ENCODE peak calls at places on chromosomes 6 and 20, in eight cellular contexts. G, U, A, P, T, J, X and L are unnamed samples.

GRCh38 chr6:79570802-79571367 is 33.7 kb upstream of the LCA5 start:
- DNase-seq in G (no peak), U (no peak), A (no peak), P (no peak), T (peak), J (no peak), X (peak), L (peak)

GRCh38 chr20:45890077-45890996 is 671 bp downstream of the NEURL2 start:
- DNase-seq in G (peak), U (no peak), A (peak), P (peak), T (no peak), J (peak), X (peak), L (peak)

GRCh38 chr6:100999034-100999597 is 118.0 kb upstream of the ASCC3 start:
- DNase-seq in G (no peak), U (no peak), A (no peak), P (no peak), T (no peak), J (no peak), X (no peak), L (no peak)

GRCh38 chr6:38470548-38470947 is 169.2 kb downstream of the BTBD9 start:
- DNase-seq in G (no peak), U (no peak), A (no peak), P (no peak), T (no peak), J (no peak), X (no peak), L (no peak)

GRCh38 chr6:125316621-125317020 is 14.9 kb upstream of the HDDC2 start:
- DNase-seq in G (peak), U (no peak), A (no peak), P (no peak), T (no peak), J (peak), X (no peak), L (no peak)

GRCh38 chr6:125217369-125217768 is 63.8 kb downstream of the TPD52L1 start:
- DNase-seq in G (no peak), U (no peak), A (no peak), P (no peak), T (no peak), J (no peak), X (no peak), L (no peak)

GRCh38 chr20:46894579-46894958 is at the start of gene EYA2:
- DNase-seq in G (no peak), U (no peak), A (no peak), P (no peak), T (no peak), J (peak), X (peak), L (peak)

GRCh38 chr6:142874676-142875075 is 70.3 kb downstream of the HIVEP2 start:
- DNase-seq in G (no peak), U (no peak), A (no peak), P (no peak), T (no peak), J (no peak), X (no peak), L (no peak)

GRCh38 chr20:49510562-49511117 is 28.2 kb upstream of the KCNB1 start:
- DNase-seq in G (no peak), U (no peak), A (no peak), P (no peak), T (no peak), J (no peak), X (peak), L (peak)

GRCh38 chr20:53981752-53982437 is 88.5 kb downstream of the BCAS1 start:
- DNase-seq in G (no peak), U (no peak), A (peak), P (no peak), T (no peak), J (no peak), X (peak), L (no peak)

GRCh38 chr6:3312604-3313167 is 53.9 kb downstream of the PSMG4 start:
- DNase-seq in G (no peak), U (no peak), A (no peak), P (no peak), T (no peak), J (no peak), X (no peak), L (no peak)

GRCh38 chr6:16089232-16089843 is 39.5 kb upstream of the MYLIP start:
- DNase-seq in G (no peak), U (no peak), A (no peak), P (no peak), T (no peak), J (no peak), X (peak), L (no peak)